ENCODE peak calls at places on chromosomes 12 and 14, in seven cellular contexts. N, P, T, E, Q, F and W are unnamed samples.

GRCh38 chr14:68791078-68791983 is 1.5 kb downstream of the ZFP36L1 start:
- DNase-seq in N (no peak), P (no peak), T (no peak), E (peak; percentile 57), Q (peak; percentile 30), F (no peak), W (no peak)

GRCh38 chr12:73445658-73446324 is 1091.8 kb upstream of the ATXN7L3B start:
- DNase-seq in N (no peak), P (no peak), T (no peak), E (no peak), Q (no peak), F (no peak), W (no peak)

GRCh38 chr14:38257500-38257899 is 1.6 kb upstream of the CLEC14A start:
- DNase-seq in N (no peak), P (no peak), T (no peak), E (peak; percentile 33), Q (no peak), F (no peak), W (no peak)

GRCh38 chr12:103811791-103812190 is 29.2 kb downstream of the NT5DC3 start:
- DNase-seq in N (no peak), P (no peak), T (no peak), E (no peak), Q (no peak), F (no peak), W (no peak)

GRCh38 chr14:63800651-63801385 is 52.0 kb upstream of the SYNE2 start:
- DNase-seq in N (no peak), P (no peak), T (no peak), E (peak; percentile 51), Q (no peak), F (no peak), W (no peak)

GRCh38 chr12:84508943-84509342 is 403.7 kb downstream of the SLC6A15 start:
- DNase-seq in N (no peak), P (no peak), T (no peak), E (peak; percentile 16), Q (no peak), F (no peak), W (no peak)

GRCh38 chr14:71647086-71647784 is 285.0 kb upstream of the RGS6 start:
- DNase-seq in N (no peak), P (no peak), T (no peak), E (no peak), Q (no peak), F (no peak), W (no peak)

GRCh38 chr12:19894803-19895202 is 455.5 kb downstream of the AEBP2 start:
- DNase-seq in N (no peak), P (no peak), T (no peak), E (peak; percentile 65), Q (peak; percentile 38), F (no peak), W (no peak)

GRCh38 chr14:50410921-50411320 is 14.2 kb upstream of the CDKL1 start:
- DNase-seq in N (no peak), P (no peak), T (no peak), E (peak; percentile 85), Q (peak; percentile 25), F (no peak), W (no peak)

GRCh38 chr12:126483145-126484068 is 1418.2 kb downstream of the AACS start:
- DNase-seq in N (no peak), P (no peak), T (no peak), E (peak; percentile 5), Q (peak; percentile 41), F (peak; percentile 25), W (no peak)

GRCh38 chr12:132249747-132250478 is 79.5 kb downstream of the GALNT9 start:
- DNase-seq in N (no peak), P (no peak), T (no peak), E (no peak), Q (no peak), F (no peak), W (no peak)

GRCh38 chr12:55682087-55682796 is 25.5 kb downstream of the ITGA7 start:
- DNase-seq in N (no peak), P (no peak), T (no peak), E (no peak), Q (no peak), F (no peak), W (no peak)

GRCh38 chr12:34393821-34394150 is 371.5 kb downstream of the ALG10 start:
- DNase-seq in N (peak; percentile 20), P (no peak), T (no peak), E (no peak), Q (no peak), F (no peak), W (no peak)

GRCh38 chr14:92513966-92514843 is 624 bp downstream of the RIN3 start:
- DNase-seq in N (peak; percentile 75), P (no peak), T (no peak), E (peak; percentile 39), Q (no peak), F (no peak), W (no peak)

GRCh38 chr12:15801770-15802393 is 12.7 kb upstream of the EPS8 start:
- DNase-seq in N (no peak), P (no peak), T (no peak), E (no peak), Q (no peak), F (no peak), W (no peak)

GRCh38 chr12:116236148-116236731 is 41.3 kb downstream of the MED13L start:
- DNase-seq in N (no peak), P (peak; percentile 24), T (no peak), E (peak; percentile 81), Q (peak; percentile 46), F (no peak), W (peak; percentile 21)